ENCODE peak calls at places on chromosomes 6 and 20, in four cellular contexts. S is GM12878, C is A549, W is ovary. P is an unnamed sample.
A peak's percentile ranks its signal among the peaks of the same experiment; 100 is the strongest.

GRCh38 chr6:97187951-97188350 is 95.1 kb downstream of the MMS22L start:
- DNase-seq in S (no peak), C (no peak), W (no peak), P (no peak)

GRCh38 chr6:157227202-157228166 is 95.8 kb downstream of the TMEM242 start:
- DNase-seq in W (no peak), C (no peak), S (no peak), P (no peak)

GRCh38 chr6:36599791-36600209 is 5.6 kb downstream of the SRSF3 start:
- DNase-seq in C (peak; percentile 57), S (no peak), W (peak; percentile 46), P (no peak)

GRCh38 chr6:112150363-112150762 is 63.0 kb downstream of the FAM229B start:
- DNase-seq in W (no peak), C (peak; percentile 1), S (no peak), P (no peak)

GRCh38 chr20:6698056-6698455 is 69.4 kb upstream of the BMP2 start:
- DNase-seq in S (no peak), W (no peak), C (no peak), P (no peak)

GRCh38 chr20:32675223-32675975 is 1.7 kb upstream of the C20orf203 start:
- DNase-seq in S (no peak), W (no peak), C (no peak), P (no peak)

GRCh38 chr20:54704032-54704635 is 228.7 kb downstream of the DOK5 start:
- DNase-seq in W (no peak), S (no peak), C (no peak), P (no peak)

GRCh38 chr6:156864557-156864956 is 87.4 kb downstream of the ARID1B start:
- DNase-seq in W (no peak), S (no peak), C (no peak), P (no peak)

GRCh38 chr6:169800668-169801395 is 49.4 kb downstream of the ERMARD start:
- DNase-seq in S (no peak), W (no peak), C (peak; percentile 72), P (peak; percentile 69)

GRCh38 chr20:53806683-53807401 is 213.2 kb upstream of the ZNF217 start:
- DNase-seq in W (no peak), C (no peak), S (no peak), P (no peak)

GRCh38 chr20:63322923-63323253 is 29.9 kb downstream of the COL20A1 start:
- DNase-seq in W (no peak), S (no peak), C (no peak), P (no peak)

GRCh38 chr20:46213946-46214830 is 94.1 kb downstream of the CDH22 start:
- DNase-seq in S (no peak), C (no peak), W (no peak), P (no peak)

DNA sequence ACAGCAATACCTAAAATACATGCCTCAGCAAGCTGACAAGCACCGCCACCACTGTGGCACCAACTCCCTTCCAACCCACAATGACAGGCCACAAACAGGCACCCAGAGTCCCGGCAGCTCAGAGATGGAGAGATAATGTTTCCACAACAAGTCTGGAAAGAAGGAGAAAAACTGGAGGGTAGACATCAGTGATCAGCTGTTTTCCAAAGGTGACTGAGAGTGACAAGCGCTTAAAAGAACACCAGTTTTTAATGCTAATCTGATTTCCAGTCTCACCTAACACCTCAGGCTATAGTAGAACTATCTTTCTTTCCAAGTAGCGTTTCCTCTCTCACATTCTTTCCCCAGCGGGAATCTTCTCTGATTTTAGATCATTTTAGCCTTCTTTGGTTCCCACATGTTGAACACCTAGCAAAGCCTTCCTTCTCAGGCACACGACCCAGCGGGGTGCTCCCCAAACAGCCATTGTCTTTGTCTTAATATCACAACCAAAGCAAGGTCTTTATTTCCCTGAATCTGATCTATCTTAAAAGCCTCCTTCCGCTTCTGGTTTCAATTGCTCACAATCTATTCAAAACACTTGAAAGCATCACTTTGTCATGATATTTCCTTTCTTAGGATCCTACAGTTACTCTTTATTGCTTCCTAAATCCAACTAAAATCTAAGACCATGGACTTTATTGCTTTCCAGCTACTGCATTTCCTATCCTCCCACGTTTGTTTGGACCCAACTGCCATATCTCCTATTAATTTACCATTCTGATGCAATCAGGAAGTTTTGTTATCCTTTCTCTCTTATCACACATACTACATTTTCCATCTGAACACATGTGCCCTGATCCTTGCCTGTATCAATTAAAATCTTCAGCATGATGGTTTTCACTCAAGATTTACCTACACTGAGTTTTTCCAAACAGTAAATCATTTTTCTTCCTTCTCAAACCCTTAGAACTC is 282.7 kb downstream of the ADGB start:
- DNase-seq in S (no peak), W (no peak), C (no peak), P (no peak)
- TF ChIP-seq EP300 in S (no peak), W (no peak), C (no peak), P (no peak)

DNA sequence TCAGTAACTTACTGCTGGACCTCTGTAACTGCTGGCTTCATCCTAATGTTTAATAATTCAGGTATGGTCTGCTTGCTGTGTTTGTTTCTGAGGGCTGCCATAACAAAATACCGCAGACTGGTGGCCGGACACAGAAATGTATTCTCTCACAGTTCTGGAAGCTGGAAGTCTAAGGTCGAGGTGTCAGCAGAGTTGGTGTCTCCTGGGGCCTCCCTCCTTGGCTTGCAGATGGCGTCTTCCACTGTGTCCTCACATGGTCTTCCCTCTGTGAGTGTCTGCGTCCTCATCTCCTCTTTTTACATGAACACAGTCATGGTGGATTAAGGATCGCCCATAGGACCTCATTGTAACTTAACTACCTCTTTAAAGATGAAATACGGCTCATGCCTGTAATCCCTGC is 389.7 kb upstream of the JARID2 start:
- DNase-seq in S (no peak), C (no peak), W (no peak), P (no peak)
- TF ChIP-seq CTCF in S (no peak), C (no peak), W (no peak), P (no peak)

GRCh38 chr20:49582413-49583334 is 14.7 kb upstream of the PTGIS start:
- DNase-seq in S (no peak), C (no peak), W (no peak), P (no peak)
- H3K4me1 ChIP-seq in S (no peaks in the 10 kb centered on the region), C (peaks cover 52% of the 10 kb centered on the region), W (peaks cover 35% of the 10 kb centered on the region), P (peaks cover 30% of the 10 kb centered on the region)

GRCh38 chr6:15447546-15448232 is 201.8 kb downstream of the JARID2 start:
- DNase-seq in W (no peak), S (no peak), C (no peak), P (no peak)

GRCh38 chr6:15442467-15442866 is 196.6 kb downstream of the JARID2 start:
- DNase-seq in C (no peak), S (no peak), W (no peak), P (no peak)

GRCh38 chr6:15443119-15443518 is 197.2 kb downstream of the JARID2 start:
- DNase-seq in S (no peak), W (no peak), C (peak; percentile 22), P (no peak)

GRCh38 chr6:15444081-15444731 is 198.3 kb downstream of the JARID2 start:
- DNase-seq in S (no peak), C (no peak), W (no peak), P (no peak)

GRCh38 chr6:15444881-15445280 is 199.0 kb downstream of the JARID2 start:
- DNase-seq in S (no peak), W (no peak), C (no peak), P (no peak)
- TF ChIP-seq EP300 in S (no peak), W (no peak), C (no peak), P (no peak)

GRCh38 chr6:163122365-163122764 is 292.2 kb upstream of the QKI start:
- DNase-seq in S (no peak), W (no peak), C (no peak), P (no peak)
- TF ChIP-seq CTCF in S (no peak), W (no peak), C (no peak), P (no peak)